ENCODE peak calls at places on chromosomes 1 and 21, in ten cellular contexts. T is uterus, X is heart right ventricle, W is Panc1, J is cardiac muscle cell, I is NB4, K is AG04449, U is OCI-LY7, N is pancreas, V is left ventricle myocardium inferior. B is an unnamed sample.

GRCh38 chr1:9127395-9128160 is 1.3 kb downstream of the GPR157 start:
- DNase-seq in U (no peak), X (no peak), W (no peak), I (no peak), J (peak; percentile 72), K (no peak), T (no peak), V (no peak), N (no peak), B (no peak)

GRCh38 chr1:116374340-116375164 is 1.5 kb downstream of the ATP1A1 start:
- DNase-seq in J (peak; percentile 46), I (peak; percentile 13), U (peak; percentile 46), T (no peak), V (no peak), N (no peak), X (no peak), W (no peak), K (no peak), B (no peak)

GRCh38 chr1:229127301-229127700 is 143.6 kb upstream of the RAB4A start:
- DNase-seq in I (peak; percentile 76), V (no peak), U (no peak), X (no peak), J (no peak), N (no peak), T (no peak), W (no peak), K (no peak), B (no peak)

GRCh38 chr21:43274946-43275310 is 106.1 kb downstream of the CRYAA start:
- DNase-seq in J (no peak), U (no peak), W (no peak), T (no peak), N (no peak), K (no peak), I (no peak), V (peak; percentile 4), X (no peak), B (no peak)

GRCh38 chr1:92960395-92961130 is 699 bp downstream of the DIPK1A start:
- DNase-seq in K (peak; percentile 41), X (peak; percentile 68), J (peak; percentile 70), N (peak; percentile 59), W (peak; percentile 35), T (peak; percentile 67), U (peak; percentile 90), V (peak; percentile 33), I (peak; percentile 82), B (peak; percentile 78)

GRCh38 chr1:89894210-89894668 is 73.4 kb downstream of the LRRC8D start:
- DNase-seq in K (peak; percentile 79), I (no peak), N (no peak), T (no peak), X (no peak), W (no peak), U (no peak), V (no peak), J (peak; percentile 17), B (no peak)

GRCh38 chr1:26122988-26123973 is 11.7 kb downstream of the PDIK1L start:
- DNase-seq in K (no peak), X (no peak), N (no peak), V (no peak), J (no peak), T (no peak), W (peak; percentile 93), I (peak; percentile 32), U (no peak), B (no peak)

GRCh38 chr1:180501865-180502360 is 464 bp downstream of the ACBD6 start:
- DNase-seq in N (no peak), J (no peak), W (no peak), U (peak; percentile 63), K (no peak), T (no peak), V (no peak), X (no peak), I (no peak), B (no peak)

GRCh38 chr21:34882719-34883131 is 166.4 kb downstream of the RUNX1 start:
- DNase-seq in V (no peak), X (no peak), I (peak; percentile 79), T (no peak), N (no peak), K (no peak), U (peak; percentile 28), W (no peak), J (no peak), B (no peak)

GRCh38 chr1:153697873-153698647 is 19.6 kb downstream of the NPR1 start:
- DNase-seq in K (no peak), U (no peak), I (no peak), X (peak; percentile 81), V (peak; percentile 79), J (no peak), N (peak; percentile 16), T (peak; percentile 86), W (no peak), B (peak; percentile 91)

GRCh38 chr1:160429702-160430535 is 29.6 kb downstream of the VANGL2 start:
- DNase-seq in I (no peak), U (peak; percentile 32), W (no peak), N (no peak), J (no peak), X (no peak), T (no peak), K (no peak), V (no peak), B (no peak)

GRCh38 chr1:85623061-85623471 is 42.5 kb downstream of the CCN1 start:
- DNase-seq in X (no peak), K (peak; percentile 73), V (no peak), I (no peak), N (no peak), T (no peak), U (no peak), J (no peak), W (no peak), B (no peak)

GRCh38 chr1:96508226-96508625 is 213.4 kb upstream of the PTBP2 start:
- DNase-seq in V (no peak), J (no peak), U (no peak), K (no peak), N (no peak), I (no peak), X (no peak), W (no peak), T (no peak), B (no peak)

GRCh38 chr1:158654570-158654969 is 31.9 kb downstream of the SPTA1 start:
- DNase-seq in I (peak; percentile 90), K (no peak), T (no peak), J (peak; percentile 29), W (no peak), X (no peak), N (no peak), V (no peak), U (peak; percentile 76), B (peak; percentile 23)

GRCh38 chr1:5934058-5934884 is 58.0 kb downstream of the NPHP4 start:
- DNase-seq in I (no peak), J (no peak), X (no peak), K (no peak), W (no peak), T (no peak), N (no peak), V (no peak), U (no peak), B (no peak)

GRCh38 chr1:37353871-37354270 is 120.5 kb upstream of the ZC3H12A start:
- DNase-seq in I (no peak), U (no peak), N (no peak), V (no peak), W (no peak), T (no peak), J (no peak), X (no peak), K (no peak), B (no peak)

DNA sequence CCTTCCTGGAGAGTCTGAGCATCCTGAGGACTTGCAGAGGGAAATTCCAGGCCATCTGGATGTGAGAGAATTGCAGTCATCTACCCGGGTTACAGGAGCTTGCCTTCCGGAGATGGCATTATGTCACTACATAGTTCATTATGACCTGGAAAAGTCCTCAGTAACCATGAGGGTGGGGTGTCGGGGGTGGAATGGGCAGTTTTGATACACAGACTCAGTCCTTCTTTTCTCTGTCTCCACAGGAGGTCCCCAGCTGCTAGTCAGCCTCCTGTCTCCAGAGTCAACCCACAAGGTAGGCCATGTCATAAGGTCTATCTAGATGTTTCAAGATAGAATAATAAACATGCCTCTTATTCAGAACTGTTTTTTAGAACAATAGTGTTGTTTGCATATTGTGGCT is 268.2 kb upstream of the SGIP1 start:
- DNase-seq in V (no peak), X (no peak), N (no peak), T (no peak), K (no peak), U (no peak), J (no peak), I (no peak), W (no peak), B (no peak)
- TF ChIP-seq CTCF in V (no peak), X (peak; percentile 22), N (no peak), T (no peak), K (no peak), U (no peak), J (no peak), I (no peak), W (no peak), B (no peak)

GRCh38 chr1:236759252-236759859 is 35.7 kb upstream of the MTR start:
- DNase-seq in I (peak; percentile 62), T (no peak), X (no peak), V (no peak), U (peak; percentile 66), K (no peak), N (no peak), J (peak; percentile 69), W (peak; percentile 45), B (no peak)
- H3K4me3 ChIP-seq in I (no peak overlapping the region), T (no peak overlapping the region), X (no peak overlapping the region), V (no peak overlapping the region), U (peak overlapping the region; percentile 14), K (no peak overlapping the region), N (no peak overlapping the region), J (no peak overlapping the region), W (no peak overlapping the region), B (no peak overlapping the region)

DNA sequence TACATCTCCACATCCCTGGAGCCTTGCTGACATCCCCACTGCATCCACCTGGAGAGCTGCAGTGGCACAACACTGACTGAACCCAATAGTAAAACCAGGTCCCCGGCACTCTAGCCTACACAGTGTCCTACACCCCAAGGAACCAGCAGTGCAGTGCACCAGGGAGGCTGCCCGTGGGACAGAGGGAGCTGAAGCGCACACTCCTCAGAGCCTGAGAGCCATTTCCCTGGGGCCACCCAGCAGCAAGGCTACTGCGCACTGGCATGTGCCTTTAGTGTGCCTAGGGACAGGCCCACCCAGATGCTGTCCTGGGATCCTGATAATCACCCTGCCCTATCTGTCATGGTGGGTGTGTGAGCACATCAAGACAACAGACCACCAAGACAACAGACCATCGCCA is 31.9 kb downstream of the NSL1 start:
- DNase-seq in I (no peak), W (no peak), J (no peak), V (no peak), X (no peak), U (no peak), N (no peak), T (no peak), K (no peak), B (no peak)
- TF ChIP-seq CTCF in I (no peak), W (no peak), J (no peak), V (no peak), X (no peak), U (no peak), N (no peak), T (no peak), K (no peak), B (no peak)

DNA sequence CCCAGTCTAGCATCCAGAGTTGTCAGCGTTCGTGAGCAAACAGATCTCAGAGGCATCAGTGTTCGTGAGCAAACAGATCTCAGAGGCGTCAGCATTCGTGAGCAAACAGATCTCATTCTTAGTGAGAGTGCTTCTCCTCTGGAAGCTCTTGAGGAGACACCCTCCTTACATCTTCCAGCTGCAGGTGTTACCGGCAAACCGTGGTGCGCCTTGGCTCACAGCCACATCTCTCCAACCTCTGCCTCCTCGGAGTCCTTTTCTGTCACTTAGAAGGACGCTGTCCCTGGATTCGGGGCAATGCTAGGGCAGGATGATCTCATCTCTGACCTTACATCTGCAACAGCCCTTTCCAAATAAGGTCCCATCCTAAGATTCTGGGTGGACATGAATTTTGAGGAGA is 14.6 kb upstream of the UMODL1 start:
- DNase-seq in W (no peak), N (no peak), U (no peak), I (no peak), J (no peak), X (no peak), V (no peak), K (no peak), T (no peak), B (no peak)
- H3K4me3 ChIP-seq in W (no peak overlapping the region), N (peak overlapping the region; percentile 18), U (no peak overlapping the region), I (no peak overlapping the region), J (no peak overlapping the region), X (no peak overlapping the region), V (no peak overlapping the region), K (no peak overlapping the region), T (no peak overlapping the region), B (no peak overlapping the region)

B was measured in tibial artery.